ENCODE peak calls at places on chromosomes 6 and 20, in nine cellular contexts. M is fibroblast of mammary gland; B is fibroblast of lung; W is breast epithelium; R is left ventricle myocardium inferior; D is cardiac fibroblast; U is brain microvascular endothelial cell; J is OCI-LY7; F is CD8-positive, alpha-beta T cell. S is an unnamed sample.

GRCh38 chr6:79777713-79778579 is 146.8 kb downstream of the SH3BGRL2 start:
- DNase-seq in M (peak), B (peak), W (peak), R (peak), D (peak), U (peak), J (peak), F (peak), S (peak)

GRCh38 chr6:35613762-35614161 is 75.0 kb downstream of the FKBP5 start:
- DNase-seq in M (no peak), B (no peak), W (no peak), R (no peak), D (no peak), U (no peak), J (no peak), F (no peak), S (no peak)

GRCh38 chr20:13251556-13251955 is 30.5 kb downstream of the ISM1 start:
- DNase-seq in M (no peak), B (no peak), W (no peak), R (no peak), D (no peak), U (no peak), J (no peak), F (no peak), S (no peak)

GRCh38 chr20:18496042-18496441 is 983 bp downstream of the RBBP9 start:
- DNase-seq in M (peak), B (no peak), W (no peak), R (no peak), D (no peak), U (no peak), J (peak), F (no peak), S (no peak)

GRCh38 chr6:30960907-30961673 is 20.3 kb downstream of the MUCL3 start:
- DNase-seq in M (no peak), B (peak), W (no peak), R (no peak), D (peak), U (peak), J (no peak), F (no peak), S (no peak)

GRCh38 chr20:40682104-40683045 is 6.7 kb downstream of the MAFB start:
- DNase-seq in M (no peak), B (peak), W (no peak), R (peak), D (peak), U (no peak), J (no peak), F (no peak), S (no peak)

GRCh38 chr6:147506704-147507114 is 1.8 kb upstream of the SAMD5 start:
- DNase-seq in M (peak), B (peak), W (peak), R (peak), D (peak), U (peak), J (no peak), F (no peak), S (peak)

GRCh38 chr6:16472349-16473069 is 234.1 kb downstream of the GMPR start:
- DNase-seq in M (peak), B (peak), W (no peak), R (no peak), D (peak), U (peak), J (no peak), F (no peak), S (no peak)

GRCh38 chr6:143346004-143346403 is 104.5 kb downstream of the ADAT2 start:
- DNase-seq in M (no peak), B (no peak), W (no peak), R (no peak), D (no peak), U (no peak), J (no peak), F (no peak), S (no peak)

GRCh38 chr6:89140347-89141159 is 5.3 kb upstream of the PM20D2 start:
- DNase-seq in M (peak), B (no peak), W (no peak), R (no peak), D (no peak), U (no peak), J (no peak), F (no peak), S (no peak)

GRCh38 chr20:59955131-59955796 is 3.0 kb upstream of the CDH26 start:
- DNase-seq in M (peak), B (peak), W (no peak), R (no peak), D (no peak), U (no peak), J (peak), F (no peak), S (no peak)

GRCh38 chr20:22411568-22412450 is 172.6 kb downstream of the FOXA2 start:
- DNase-seq in M (peak), B (peak), W (no peak), R (peak), D (peak), U (no peak), J (no peak), F (no peak), S (no peak)

GRCh38 chr20:18805881-18806280 is 7.7 kb upstream of the SCP2D1 start:
- DNase-seq in M (peak), B (no peak), W (no peak), R (no peak), D (no peak), U (peak), J (no peak), F (no peak), S (no peak)

GRCh38 chr6:3841711-3842565 is 7.2 kb upstream of the FAM50B start:
- DNase-seq in M (peak), B (peak), W (peak), R (no peak), D (peak), U (peak), J (no peak), F (no peak), S (no peak)

GRCh38 chr6:30885999-30886896 is 1.9 kb downstream of the DDR1 start:
- DNase-seq in M (peak), B (peak), W (peak), R (peak), D (peak), U (peak), J (no peak), F (peak), S (peak)

GRCh38 chr6:145502417-145502816 is 232.9 kb downstream of the EPM2A start:
- DNase-seq in M (peak), B (no peak), W (no peak), R (no peak), D (peak), U (no peak), J (no peak), F (no peak), S (no peak)
- H3K4me3 ChIP-seq in M (no peak), B (no peak), W (no peak), R (no peak), D (no peak), U (no peak), J (no peak), F (no peak), S (no peak)

GRCh38 chr6:157669747-157670216 is 153.3 kb upstream of the SNX9 start:
- DNase-seq in M (peak), B (peak), W (peak), R (peak), D (peak), U (peak), J (no peak), F (no peak), S (no peak)
- TF ChIP-seq CTCF in M (peak), B (peak), W (no peak), R (peak), D (peak), U (peak), J (no peak), F (no peak), S (no peak)

GRCh38 chr6:159043236-159043635 is 1.6 kb downstream of the TAGAP start:
- DNase-seq in M (no peak), B (no peak), W (no peak), R (no peak), D (no peak), U (no peak), J (peak), F (no peak), S (no peak)

GRCh38 chr6:159043986-159044385 is 805 bp downstream of the TAGAP start:
- DNase-seq in M (no peak), B (no peak), W (no peak), R (no peak), D (no peak), U (no peak), J (peak), F (no peak), S (no peak)

GRCh38 chr6:159041181-159041580 is 3.6 kb downstream of the TAGAP start:
- DNase-seq in M (no peak), B (no peak), W (no peak), R (no peak), D (no peak), U (no peak), J (no peak), F (no peak), S (no peak)

GRCh38 chr6:159042003-159042823 is 2.6 kb downstream of the TAGAP start:
- DNase-seq in M (peak), B (peak), W (peak), R (no peak), D (peak), U (peak), J (peak), F (peak), S (peak)

GRCh38 chr6:159042824-159043181 is 2.0 kb downstream of the TAGAP start:
- DNase-seq in M (no peak), B (no peak), W (no peak), R (no peak), D (no peak), U (no peak), J (no peak), F (no peak), S (no peak)
- H3K4me3 ChIP-seq in M (no peak), B (no peak), W (peak), R (peak), D (no peak), U (no peak), J (peak), F (peak), S (no peak)

GRCh38 chr6:1313755-1314503 is 2.0 kb downstream of the FOXQ1 start:
- DNase-seq in M (no peak), B (no peak), W (no peak), R (no peak), D (no peak), U (no peak), J (no peak), F (no peak), S (peak)
- TF ChIP-seq CTCF in M (no peak), B (peak), W (no peak), R (peak), D (no peak), U (peak), J (no peak), F (no peak), S (peak)

GRCh38 chr20:346033-346639 is 775 bp upstream of the NRSN2 start:
- DNase-seq in M (no peak), B (no peak), W (no peak), R (no peak), D (no peak), U (no peak), J (no peak), F (no peak), S (no peak)
- H3K4me3 ChIP-seq in M (peak), B (peak), W (peak), R (peak), D (peak), U (peak), J (no peak), F (no peak), S (peak)

GRCh38 chr6:54992789-54993188 is 146.2 kb downstream of the FAM83B start:
- DNase-seq in M (peak), B (no peak), W (no peak), R (no peak), D (peak), U (no peak), J (peak), F (no peak), S (no peak)
- TF ChIP-seq CTCF in M (peak), B (peak), W (no peak), R (no peak), D (peak), U (peak), J (peak), F (no peak), S (no peak)

DNA sequence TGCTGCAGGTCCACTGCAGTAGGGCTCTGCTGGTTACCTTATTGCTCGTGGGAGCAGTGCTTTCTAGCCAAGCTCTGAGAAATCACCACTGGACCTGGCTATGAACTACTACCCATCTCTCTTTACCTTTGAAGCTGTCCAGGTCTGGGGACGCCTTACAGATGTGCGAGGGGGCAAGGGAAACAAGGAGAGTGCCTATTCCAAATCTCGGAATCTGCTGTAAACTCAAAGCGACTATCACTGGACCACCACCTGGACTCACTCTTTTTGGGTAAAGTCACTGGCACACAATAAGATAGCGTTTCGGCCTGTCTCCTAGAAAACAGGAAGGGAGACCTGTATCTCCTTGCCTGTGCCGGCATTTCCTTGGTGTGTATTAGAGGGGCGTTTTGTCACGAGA is 5.3 kb downstream of the NRN1 start:
- DNase-seq in M (no peak), B (no peak), W (no peak), R (no peak), D (no peak), U (no peak), J (no peak), F (no peak), S (no peak)
- H3K4me3 ChIP-seq in M (no peak), B (no peak), W (no peak), R (no peak), D (no peak), U (no peak), J (no peak), F (no peak), S (no peak)

GRCh38 chr6:68445926-68446325 is 189.2 kb upstream of the ADGRB3 start:
- DNase-seq in M (no peak), B (no peak), W (no peak), R (no peak), D (no peak), U (no peak), J (no peak), F (no peak), S (no peak)

GRCh38 chr6:68447112-68447511 is 188.0 kb upstream of the ADGRB3 start:
- DNase-seq in M (no peak), B (no peak), W (no peak), R (no peak), D (no peak), U (no peak), J (no peak), F (no peak), S (no peak)

DNA sequence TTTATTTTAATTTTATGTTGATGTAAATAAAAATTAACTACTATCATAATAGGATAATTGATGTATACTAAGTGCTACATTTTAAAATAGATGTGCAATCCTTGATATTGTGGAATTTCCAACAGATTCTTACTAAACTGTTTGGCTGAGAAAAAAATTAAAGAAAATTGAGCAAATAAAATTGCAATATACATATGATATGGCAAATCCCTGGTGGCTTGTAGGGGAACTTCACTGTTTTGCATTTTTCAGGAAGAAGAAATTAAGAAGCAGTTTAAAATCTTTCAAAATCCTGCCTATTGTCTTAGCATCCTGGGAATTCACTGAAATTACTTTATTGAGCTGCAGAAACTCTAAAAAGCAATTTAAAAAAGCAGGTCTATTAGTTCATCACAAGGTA is 191.4 kb upstream of the ADGRB3 start:
- DNase-seq in M (no peak), B (no peak), W (no peak), R (no peak), D (no peak), U (no peak), J (no peak), F (no peak), S (no peak)
- TF ChIP-seq CTCF in M (peak), B (no peak), W (no peak), R (no peak), D (peak), U (peak), J (no peak), F (no peak), S (no peak)

GRCh38 chr6:150625927-150626326 is 26.2 kb downstream of the PLEKHG1 start:
- DNase-seq in M (no peak), B (no peak), W (no peak), R (no peak), D (no peak), U (no peak), J (no peak), F (no peak), S (no peak)

GRCh38 chr6:150624199-150624598 is 24.5 kb downstream of the PLEKHG1 start:
- DNase-seq in M (no peak), B (no peak), W (no peak), R (no peak), D (no peak), U (no peak), J (peak), F (no peak), S (no peak)

GRCh38 chr6:150620763-150621162 is 21.1 kb downstream of the PLEKHG1 start:
- DNase-seq in M (no peak), B (no peak), W (no peak), R (no peak), D (no peak), U (no peak), J (no peak), F (no peak), S (no peak)

GRCh38 chr6:150622476-150622875 is 22.8 kb downstream of the PLEKHG1 start:
- DNase-seq in M (no peak), B (no peak), W (no peak), R (no peak), D (no peak), U (no peak), J (peak), F (no peak), S (no peak)

DNA sequence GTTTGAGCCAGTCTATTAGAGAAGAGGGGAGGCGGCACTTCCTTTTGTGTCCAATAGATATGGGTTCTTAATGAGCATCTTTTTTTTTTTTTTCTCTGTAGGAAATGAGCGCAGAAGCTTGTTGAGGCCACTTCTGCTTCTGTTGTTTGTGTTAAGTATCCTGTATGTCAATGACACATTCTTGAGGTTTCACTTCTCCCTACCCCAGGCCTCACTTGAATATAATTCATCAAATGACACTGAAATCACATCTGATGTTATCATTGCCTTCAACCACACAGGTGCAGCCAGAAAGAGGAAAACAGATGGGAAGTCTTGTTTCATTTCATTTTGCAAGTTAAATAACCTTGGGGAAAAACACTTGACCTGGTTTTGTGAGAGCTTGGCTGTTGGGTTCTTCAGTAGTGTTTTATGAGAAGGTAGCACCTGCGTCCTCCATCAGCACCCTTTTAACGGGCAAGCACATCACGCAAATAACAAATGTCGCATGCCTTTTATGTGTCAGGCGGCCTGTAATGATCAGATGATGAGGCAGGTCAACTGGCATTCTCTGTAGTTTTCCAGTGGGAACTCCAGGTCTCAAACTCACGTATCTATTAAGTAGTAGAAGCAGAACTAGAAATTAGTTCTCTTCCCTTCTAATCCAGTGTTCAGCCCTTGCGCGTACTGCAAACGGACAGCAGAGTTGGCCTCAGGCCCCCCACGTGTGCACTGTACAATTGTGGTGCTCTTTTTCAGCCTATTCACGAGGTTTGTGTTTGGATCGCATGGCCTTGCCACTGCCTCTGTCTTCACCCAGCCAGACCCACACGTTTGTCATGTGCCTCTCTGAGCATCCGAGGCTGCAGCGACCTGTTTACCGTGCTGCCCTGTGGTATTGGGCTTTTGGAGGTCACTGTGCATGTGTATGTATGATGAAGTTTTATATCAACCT is 23.5 kb downstream of the PLEKHG1 start:
- DNase-seq in M (no peak), B (no peak), W (no peak), R (no peak), D (no peak), U (no peak), J (peak), F (no peak), S (no peak)
- H3K4me3 ChIP-seq in M (no peak), B (no peak), W (no peak), R (no peak), D (no peak), U (no peak), J (peak), F (no peak), S (no peak)

DNA sequence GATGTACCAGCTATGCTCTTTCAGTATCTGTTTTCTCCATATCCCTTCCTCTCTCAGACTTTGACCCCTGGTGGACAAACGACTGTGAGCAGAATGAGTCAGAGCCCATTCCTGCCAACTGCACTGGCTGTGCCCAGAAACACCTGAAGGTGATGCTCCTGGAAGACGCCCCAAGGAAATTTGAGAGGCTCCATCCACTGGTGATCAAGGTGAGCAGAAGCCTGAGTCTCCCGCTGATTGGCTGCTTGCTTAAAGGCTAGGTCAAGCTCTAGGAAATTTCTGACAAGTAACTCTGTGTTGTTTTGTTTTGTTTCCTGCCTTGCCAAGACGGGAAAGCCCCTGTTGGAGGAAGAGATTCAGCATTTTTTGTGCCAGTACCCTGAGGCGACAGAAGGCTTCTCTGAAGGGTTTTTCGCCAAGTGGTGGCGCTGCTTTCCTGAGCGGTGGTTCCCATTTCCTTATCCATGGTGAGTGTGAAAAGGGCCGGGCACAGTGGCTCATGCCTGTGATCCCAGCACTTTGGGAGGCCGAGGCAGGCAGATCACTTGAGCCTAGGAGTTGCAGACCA is 28.6 kb downstream of the C6orf89 start:
- DNase-seq in M (peak), B (peak), W (peak), R (no peak), D (peak), U (no peak), J (no peak), F (no peak), S (peak)
- TF ChIP-seq CTCF in M (peak), B (peak), W (peak), R (peak), D (peak), U (peak), J (no peak), F (no peak), S (no peak)

S was measured in pancreas.